ENCODE peak calls at places on chromosomes 16 and 17, in seven cellular contexts. A is heart right ventricle; S is neuronal stem cell; K is CD4-positive, alpha-beta T cell; Z is effector memory CD4-positive, alpha-beta T cell; O is sigmoid colon; D is OCI-LY7. H is an unnamed sample.
A peak's percentile ranks its signal among the peaks of the same experiment; 100 is the strongest.

GRCh38 chr16:52446076-52446475 is 100.9 kb downstream of the TOX3 start:
- DNase-seq in K (no peak), Z (no peak), A (no peak), O (no peak), S (no peak), D (no peak), H (no peak)

GRCh38 chr17:263271-263670 is 81.8 kb upstream of the DOC2B start:
- DNase-seq in D (no peak), S (no peak), O (peak; percentile 50), A (no peak), K (no peak), Z (no peak), H (no peak)

GRCh38 chr17:32664936-32665583 is 178.3 kb downstream of the CDK5R1 start:
- DNase-seq in Z (no peak), A (no peak), K (no peak), O (no peak), D (no peak), S (no peak), H (no peak)

GRCh38 chr16:15607700-15608396 is 35.1 kb downstream of the MARF1 start:
- DNase-seq in O (peak; percentile 84), D (no peak), Z (no peak), A (peak; percentile 65), K (no peak), S (no peak), H (no peak)

GRCh38 chr17:75012320-75013076 is at the start of gene MRPL58:
- DNase-seq in K (peak; percentile 75), D (peak; percentile 94), S (peak; percentile 88), O (peak; percentile 93), A (peak; percentile 85), Z (peak; percentile 66), H (peak; percentile 96)

GRCh38 chr16:86906608-86907007 is 328.3 kb downstream of the FOXL1 start:
- DNase-seq in Z (no peak), O (no peak), D (no peak), A (no peak), K (no peak), S (no peak), H (no peak)

GRCh38 chr16:245105-245504 is 10.5 kb downstream of the FAM234A start:
- DNase-seq in S (no peak), Z (no peak), D (no peak), K (no peak), A (no peak), O (no peak), H (no peak)

GRCh38 chr17:57875109-57876022 is 25.5 kb upstream of the MRPS23 start:
- DNase-seq in A (peak; percentile 80), K (no peak), D (no peak), Z (no peak), S (peak; percentile 56), O (peak; percentile 95), H (no peak)

GRCh38 chr16:86697715-86698114 is 119.4 kb downstream of the FOXL1 start:
- DNase-seq in O (no peak), D (no peak), Z (no peak), K (no peak), A (no peak), S (no peak), H (no peak)

GRCh38 chr16:31416371-31416770 is 11.8 kb downstream of the COX6A2 start:
- DNase-seq in K (no peak), O (no peak), D (no peak), A (no peak), S (no peak), Z (no peak), H (no peak)

GRCh38 chr17:69723741-69724140 is 309.2 kb downstream of the MAP2K6 start:
- DNase-seq in S (no peak), D (no peak), K (no peak), A (no peak), Z (no peak), O (no peak), H (no peak)

GRCh38 chr16:67177743-67178699 is 5.7 kb downstream of the MATCAP1 start:
- DNase-seq in K (peak; percentile 29), S (no peak), A (peak; percentile 71), Z (peak; percentile 59), O (peak; percentile 83), D (peak; percentile 53), H (no peak)

GRCh38 chr17:49069585-49070273 is 62.8 kb upstream of the B4GALNT2 start:
- DNase-seq in A (no peak), O (no peak), Z (no peak), S (no peak), D (no peak), K (no peak), H (no peak)

GRCh38 chr17:81565231-81565630 is 13.1 kb upstream of the FAAP100 start:
- DNase-seq in D (no peak), S (no peak), A (no peak), Z (no peak), O (no peak), K (no peak), H (no peak)

GRCh38 chr17:17087424-17088103 is 45.3 kb downstream of the MPRIP start:
- DNase-seq in S (no peak), Z (no peak), K (no peak), D (no peak), O (peak; percentile 46), A (no peak), H (no peak)

GRCh38 chr17:57110152-57110542 is 25.1 kb downstream of the AKAP1 start:
- DNase-seq in K (no peak), Z (no peak), S (no peak), O (peak; percentile 93), A (peak; percentile 61), D (no peak), H (no peak)

GRCh38 chr16:22625948-22626347 is 115.3 kb downstream of the NPIPB5 start:
- DNase-seq in Z (no peak), S (no peak), O (no peak), K (no peak), D (no peak), A (no peak), H (no peak)

GRCh38 chr16:87056083-87056482 is 261.1 kb downstream of the C16orf95 start:
- DNase-seq in D (no peak), S (no peak), A (no peak), O (peak; percentile 41), K (no peak), Z (no peak), H (no peak)

GRCh38 chr17:80229011-80229410 is 8.8 kb downstream of the SLC26A11 start:
- DNase-seq in S (no peak), Z (no peak), K (no peak), O (no peak), D (no peak), A (no peak), H (no peak)

GRCh38 chr16:4942481-4942880 is 5.5 kb upstream of the PPL start:
- DNase-seq in D (no peak), S (no peak), O (no peak), A (no peak), Z (no peak), K (no peak), H (no peak)

GRCh38 chr17:30958187-30958586 is 12.7 kb upstream of the RNF135 start:
- DNase-seq in D (peak; percentile 77), A (no peak), K (no peak), S (no peak), Z (no peak), O (no peak), H (peak; percentile 85)

GRCh38 chr16:67399749-67400704 is 6.7 kb upstream of the TPPP3 start:
- DNase-seq in A (no peak), S (no peak), D (no peak), K (no peak), O (no peak), Z (no peak), H (no peak)

GRCh38 chr17:27502526-27503324 is 46.5 kb downstream of the KSR1 start:
- DNase-seq in O (no peak), A (no peak), K (no peak), D (no peak), Z (no peak), S (no peak), H (no peak)

GRCh38 chr17:921161-921560 is 58.4 kb downstream of the NXN start:
- DNase-seq in S (no peak), D (no peak), Z (no peak), O (peak; percentile 85), K (no peak), A (no peak), H (no peak)

GRCh38 chr17:78450696-78451344 is 72.4 kb downstream of the PGS1 start:
- DNase-seq in Z (no peak), D (peak; percentile 15), A (no peak), O (no peak), S (no peak), K (no peak), H (peak; percentile 60)

GRCh38 chr17:79837888-79838540 is 1.2 kb downstream of the CBX4 start:
- DNase-seq in K (peak; percentile 44), A (peak; percentile 29), O (no peak), D (peak; percentile 72), Z (no peak), S (no peak), H (no peak)

GRCh38 chr17:41635121-41636097 is 11.0 kb upstream of the KRT17 start:
- DNase-seq in S (no peak), K (no peak), O (no peak), Z (no peak), A (peak; percentile 48), D (no peak), H (no peak)

GRCh38 chr17:65058615-65059014 is 2.1 kb upstream of the GNA13 start:
- DNase-seq in A (no peak), O (no peak), D (no peak), K (no peak), Z (no peak), S (no peak), H (no peak)
- H3K27ac ChIP-seq in A (peak overlapping the region; percentile 93), O (peak overlapping the region; percentile 99), D (no peak overlapping the region), K (no peak overlapping the region), Z (no peak overlapping the region), S (no peak overlapping the region), H (no peak overlapping the region)

GRCh38 chr16:84499638-84500037 is 4.8 kb downstream of the MEAK7 start:
- DNase-seq in O (peak; percentile 25), Z (no peak), D (no peak), S (no peak), A (no peak), K (no peak), H (no peak)
- H3K27ac ChIP-seq in O (no peak overlapping the region), Z (no peak overlapping the region), D (no peak overlapping the region), S (no peak overlapping the region), A (no peak overlapping the region), K (no peak overlapping the region), H (no peak overlapping the region)

GRCh38 chr16:56620311-56620897 is 5.2 kb upstream of the MT1E start:
- DNase-seq in S (no peak), D (no peak), K (no peak), O (no peak), A (no peak), Z (no peak), H (no peak)
- H3K27ac ChIP-seq in S (no peak overlapping the region), D (no peak overlapping the region), K (no peak overlapping the region), O (no peak overlapping the region), A (no peak overlapping the region), Z (no peak overlapping the region), H (no peak overlapping the region)

DNA sequence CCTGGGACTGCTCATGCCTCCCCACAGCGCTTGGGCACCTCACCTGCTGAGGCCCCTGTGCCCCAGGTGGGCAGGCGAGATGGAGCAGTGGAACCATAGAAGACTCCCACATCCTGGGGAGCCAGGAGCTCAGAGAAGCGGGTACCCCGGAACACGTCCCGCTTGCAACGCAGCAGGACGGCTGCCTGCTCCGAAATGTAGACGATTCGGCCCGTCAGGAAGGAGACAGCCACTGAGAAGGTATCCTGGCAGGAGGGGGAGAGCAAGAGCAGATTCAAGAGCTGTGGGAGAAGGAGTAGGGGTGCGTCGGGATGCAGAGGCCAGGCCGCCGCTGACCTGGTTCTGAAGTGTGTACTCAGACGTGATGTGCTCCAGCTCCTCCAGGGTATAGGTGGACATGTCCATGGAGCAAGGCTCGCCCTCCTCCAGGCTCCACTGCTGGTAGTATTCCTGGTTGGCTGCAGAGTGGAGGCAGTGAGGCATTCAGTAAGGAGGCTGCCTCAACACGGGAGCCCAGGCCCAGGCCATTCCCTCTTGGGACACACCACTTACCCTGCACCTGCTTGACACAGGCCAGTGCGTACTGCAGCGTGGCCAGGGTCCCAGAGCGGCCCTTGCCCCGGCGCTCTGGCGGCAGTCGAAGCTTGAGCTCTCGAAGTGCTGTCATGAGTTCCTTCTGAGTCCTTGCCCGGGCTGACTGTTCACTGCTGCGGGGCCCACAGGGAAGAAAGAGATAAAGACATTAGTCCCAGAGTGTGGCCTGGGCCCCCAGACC is 2.6 kb downstream of the PER1 start:
- DNase-seq in D (no peak), S (no peak), A (no peak), O (peak; percentile 77), K (no peak), Z (no peak), H (no peak)
- H3K27ac ChIP-seq in D (no peak overlapping the region), S (no peak overlapping the region), A (peak overlapping the region; percentile 98), O (peak overlapping the region; percentile 100), K (peak overlapping the region; percentile 99), Z (peak overlapping the region; percentile 100), H (no peak overlapping the region)